ENCODE peak calls at places on chromosomes 13 and 19, in four cellular contexts. G is astrocyte, M is lung, K is fibroblast of villous mesenchyme. E is an unnamed sample.
A peak's percentile ranks its signal among the peaks of the same experiment; 100 is the strongest.

GRCh38 chr19:35666251-35666913 is at the start of gene UPK1A:
- DNase-seq in G (no peak), M (no peak), K (no peak), E (no peak)

GRCh38 chr13:42075517-42075916 is 27.1 kb downstream of the DGKH start:
- DNase-seq in G (no peak), M (no peak), K (no peak), E (no peak)

GRCh38 chr13:99215466-99215865 is 14.8 kb downstream of the UBAC2 start:
- DNase-seq in G (no peak), M (no peak), K (no peak), E (no peak)

GRCh38 chr13:103349664-103350063 is 283.4 kb upstream of the SLC10A2 start:
- DNase-seq in G (no peak), M (no peak), K (no peak), E (no peak)

GRCh38 chr13:110280231-110280813 is 26.6 kb downstream of the COL4A1 start:
- DNase-seq in G (no peak), M (no peak), K (no peak), E (no peak)

GRCh38 chr13:39401091-39401647 is 201.8 kb downstream of the LHFPL6 start:
- DNase-seq in G (no peak), M (no peak), K (no peak), E (no peak)

GRCh38 chr13:102508411-102508810 is 88.4 kb upstream of the TPP2 start:
- DNase-seq in G (no peak), M (no peak), K (no peak), E (no peak)

GRCh38 chr13:110340812-110341444 is 33.8 kb downstream of the COL4A2 start:
- DNase-seq in G (peak; percentile 84), M (peak; percentile 59), K (peak; percentile 93), E (no peak)

GRCh38 chr19:5128251-5128931 is 159.5 kb downstream of the KDM4B start:
- DNase-seq in G (peak; percentile 72), M (no peak), K (peak; percentile 85), E (no peak)

GRCh38 chr13:23570099-23570926 is at the start of gene TNFRSF19:
- DNase-seq in G (peak; percentile 91), M (no peak), K (peak; percentile 86), E (no peak)

GRCh38 chr13:59924256-59924655 is 239.5 kb downstream of the DIAPH3 start:
- DNase-seq in G (no peak), M (no peak), K (no peak), E (no peak)

GRCh38 chr19:23505738-23506137 is 110.5 kb upstream of the ZNF91 start:
- DNase-seq in G (no peak), M (no peak), K (no peak), E (no peak)

GRCh38 chr13:42102961-42103688 is 54.7 kb downstream of the DGKH start:
- DNase-seq in G (peak; percentile 73), M (no peak), K (no peak), E (no peak)

GRCh38 chr19:3194703-3195087 is 9.0 kb downstream of the NCLN start:
- DNase-seq in G (no peak), M (no peak), K (no peak), E (no peak)

GRCh38 chr19:16296713-16297112 is 27.9 kb upstream of the KLF2 start:
- DNase-seq in G (no peak), M (no peak), K (no peak), E (no peak)

GRCh38 chr13:113982296-113982661 is 8.4 kb upstream of the C13orf46 start:
- DNase-seq in G (no peak), M (no peak), K (no peak), E (no peak)

GRCh38 chr13:91308299-91308698 is 39.2 kb upstream of the MIR17HG start:
- DNase-seq in G (no peak), M (no peak), K (no peak), E (no peak)

GRCh38 chr13:49097374-49097773 is 121.7 kb downstream of the FNDC3A start:
- DNase-seq in G (peak; percentile 48), M (no peak), K (peak; percentile 81), E (no peak)

GRCh38 chr19:46839752-46840151 is 10.9 kb downstream of the AP2S1 start:
- DNase-seq in G (no peak), M (no peak), K (no peak), E (no peak)

GRCh38 chr19:19224852-19225494 is 13.2 kb downstream of the NCAN start:
- DNase-seq in G (no peak), M (peak; percentile 71), K (peak; percentile 79), E (peak; percentile 18)

GRCh38 chr13:97235549-97236206 is 13.5 kb downstream of the MBNL2 start:
- DNase-seq in G (no peak), M (no peak), K (no peak), E (no peak)

GRCh38 chr13:97474581-97474980 is 40.6 kb downstream of the RAP2A start:
- DNase-seq in G (no peak), M (no peak), K (peak; percentile 64), E (no peak)

GRCh38 chr13:70893832-70894231 is 785.6 kb upstream of the KLHL1 start:
- DNase-seq in G (peak; percentile 21), M (no peak), K (no peak), E (no peak)

GRCh38 chr13:24244802-24245201 is 64.6 kb upstream of the C1QTNF9 start:
- DNase-seq in G (no peak), M (no peak), K (no peak), E (no peak)

GRCh38 chr19:5949792-5950305 is 28.1 kb downstream of the RANBP3 start:
- DNase-seq in G (no peak), M (peak; percentile 75), K (no peak), E (no peak)

GRCh38 chr13:48505597-48506091 is 27.2 kb downstream of the RCBTB2 start:
- DNase-seq in G (no peak), M (no peak), K (no peak), E (peak; percentile 96)

GRCh38 chr13:47503468-47503867 is 497.6 kb downstream of the SUCLA2 start:
- DNase-seq in G (no peak), M (no peak), K (no peak), E (no peak)

GRCh38 chr13:96373597-96373996 is 283.7 kb downstream of the HS6ST3 start:
- DNase-seq in G (no peak), M (no peak), K (no peak), E (no peak)

GRCh38 chr13:51765142-51765515 is 38.8 kb downstream of the DHRS12 start:
- DNase-seq in G (no peak), M (no peak), K (peak; percentile 38), E (no peak)

GRCh38 chr13:114071991-114072390 is 60.4 kb downstream of the RASA3 start:
- DNase-seq in G (no peak), M (no peak), K (no peak), E (no peak)

DNA sequence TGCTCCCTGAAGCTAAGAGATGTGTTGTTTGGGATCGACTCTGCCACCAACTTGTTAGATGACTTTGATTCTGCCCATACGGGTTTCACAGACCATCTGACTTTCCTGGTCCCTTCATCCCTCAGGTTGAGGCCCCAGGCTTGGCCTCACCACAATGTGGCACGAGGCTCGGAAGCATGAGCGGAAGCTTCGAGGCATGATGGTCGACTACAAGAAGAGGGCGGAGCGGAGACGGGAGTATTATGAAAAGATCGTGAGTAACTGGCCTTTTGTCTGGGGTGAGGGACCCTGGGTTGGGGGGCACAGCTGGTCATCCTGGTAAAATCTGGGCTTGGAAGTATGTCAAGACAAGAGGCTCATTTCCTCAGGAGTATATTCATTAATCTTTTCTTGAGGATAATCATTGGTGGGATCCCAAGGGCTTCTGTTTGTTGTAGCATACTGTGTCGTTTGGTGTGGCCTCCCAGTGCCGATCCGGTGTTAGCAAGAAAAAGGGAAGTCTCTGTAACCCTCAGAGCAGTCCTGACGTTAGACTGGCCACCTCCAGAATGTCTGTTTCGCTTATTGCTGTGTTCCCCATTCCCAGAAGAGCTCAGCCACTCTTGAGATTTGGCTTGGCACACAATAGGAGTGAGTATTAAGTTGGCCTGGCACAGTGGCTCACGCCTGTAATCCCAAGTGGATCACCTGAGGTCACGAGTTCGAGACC is 1.4 kb downstream of the CLASRP start:
- DNase-seq in G (no peak), M (no peak), K (no peak), E (no peak)
- H3K4me3 ChIP-seq in G (peak overlapping the region; percentile 89), M (no peak overlapping the region), K (peak overlapping the region; percentile 96), E (peak overlapping the region; percentile 61)

GRCh38 chr13:33875658-33876401 is 57.9 kb downstream of the RFC3 start:
- DNase-seq in G (no peak), M (no peak), K (no peak), E (no peak)

GRCh38 chr13:33876716-33877394 is 58.9 kb downstream of the RFC3 start:
- DNase-seq in G (no peak), M (no peak), K (no peak), E (no peak)

GRCh38 chr13:33873251-33873908 is 55.4 kb downstream of the RFC3 start:
- DNase-seq in G (no peak), M (no peak), K (no peak), E (no peak)

GRCh38 chr13:33872005-33872351 is 54.0 kb downstream of the RFC3 start:
- DNase-seq in G (peak; percentile 11), M (no peak), K (peak; percentile 5), E (no peak)

DNA sequence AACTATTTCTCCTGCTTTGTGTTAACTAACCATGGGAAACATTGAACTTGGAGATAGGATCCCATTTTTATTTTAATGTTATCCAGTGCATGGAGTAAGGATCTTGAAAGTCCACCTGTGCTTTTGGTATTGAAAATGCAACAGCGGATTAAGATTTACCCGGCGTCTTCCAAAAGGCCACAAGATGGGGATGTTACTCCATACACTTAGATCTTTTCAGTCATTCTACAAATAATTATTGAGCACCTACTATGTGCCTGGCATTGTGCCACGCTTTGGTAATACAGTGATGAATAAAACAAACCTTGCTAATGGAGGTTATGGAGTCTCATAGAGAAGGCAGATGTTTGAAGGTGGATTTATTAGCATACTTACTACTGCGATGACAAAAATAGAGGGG is 56.9 kb downstream of the RFC3 start:
- DNase-seq in G (no peak), M (no peak), K (no peak), E (no peak)
- TF ChIP-seq CTCF in G (no peak), M (no peak), K (peak; percentile 13), E (no peak)

GRCh38 chr19:10011974-10012373 is 1.3 kb upstream of the RDH8 start:
- DNase-seq in G (no peak), M (no peak), K (no peak), E (no peak)

GRCh38 chr19:10010247-10010691 is at the start of gene COL5A3:
- DNase-seq in G (no peak), M (peak; percentile 42), K (peak; percentile 70), E (no peak)

GRCh38 chr19:10009269-10009665 is 1.0 kb downstream of the COL5A3 start:
- DNase-seq in G (peak; percentile 57), M (peak; percentile 32), K (peak; percentile 90), E (no peak)

GRCh38 chr19:10009714-10010224 is 535 bp downstream of the COL5A3 start:
- DNase-seq in G (no peak), M (no peak), K (peak; percentile 6), E (no peak)

DNA sequence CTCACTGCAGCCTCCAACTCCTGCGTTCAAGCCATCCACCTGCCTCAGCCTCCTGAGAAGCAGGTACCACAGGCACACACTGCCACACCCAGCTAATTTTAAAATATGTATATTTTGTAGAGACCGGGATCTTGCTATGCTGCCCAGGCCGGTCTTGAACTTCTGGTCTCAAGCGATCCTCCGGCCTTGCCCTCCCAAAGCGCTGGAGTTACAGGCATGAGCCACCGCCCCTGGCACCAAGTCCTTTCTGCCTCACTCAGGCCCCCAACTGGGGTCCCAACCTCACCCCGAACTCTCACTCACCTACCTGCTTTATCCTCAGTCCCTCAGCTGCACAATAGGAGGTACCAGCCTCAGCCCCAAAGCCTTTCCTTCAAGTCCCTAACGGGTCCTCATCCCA is 635 bp upstream of the COL5A3 start:
- DNase-seq in G (no peak), M (no peak), K (no peak), E (no peak)
- H3K4me3 ChIP-seq in G (no peak overlapping the region), M (no peak overlapping the region), K (no peak overlapping the region), E (no peak overlapping the region)

GRCh38 chr13:69008503-69008902 is 1099.1 kb upstream of the ATXN8OS start:
- DNase-seq in G (no peak), M (no peak), K (no peak), E (no peak)

GRCh38 chr13:69010789-69011188 is 1096.8 kb upstream of the ATXN8OS start:
- DNase-seq in G (no peak), M (no peak), K (no peak), E (no peak)
- TF ChIP-seq CTCF in G (no peak), M (no peak), K (no peak), E (no peak)